ENCODE peak calls at places on chromosomes 1 and 21, in five cellular contexts. U is GM06990; H is T-helper 17 cell; N is activated CD8-positive, alpha-beta memory T cell treated with anti-CD3 and anti-CD28 coated beads, Interleukin-2, amount 50 U/mL, for 48 hours; V is hypothalamus. O is an unnamed sample.

GRCh38 chr1:20640183-20640597 is 6.9 kb downstream of the PINK1 start:
- DNase-seq in U (no peak), H (no peak), N (peak), V (no peak), O (no peak)

GRCh38 chr1:89147707-89148106 is 21.8 kb upstream of the GBP2 start:
- DNase-seq in U (no peak), H (no peak), N (no peak), V (no peak), O (no peak)

GRCh38 chr1:154856544-154856943 is 13.5 kb downstream of the KCNN3 start:
- DNase-seq in U (no peak), H (no peak), N (no peak), V (no peak), O (no peak)

GRCh38 chr1:55209247-55209646 is 5.9 kb downstream of the USP24 start:
- DNase-seq in U (no peak), H (no peak), N (no peak), V (no peak), O (no peak)

GRCh38 chr1:64293820-64294219 is 90.4 kb downstream of the UBE2U start:
- DNase-seq in U (no peak), H (no peak), N (no peak), V (no peak), O (no peak)

GRCh38 chr1:236027096-236027495 is 37.8 kb downstream of the NID1 start:
- DNase-seq in U (no peak), H (no peak), N (no peak), V (no peak), O (no peak)

GRCh38 chr1:174902531-174903099 is 97.1 kb upstream of the CACYBP start:
- DNase-seq in U (no peak), H (no peak), N (no peak), V (no peak), O (no peak)

GRCh38 chr1:67013573-67013972 is 40.4 kb downstream of the SLC35D1 start:
- DNase-seq in U (no peak), H (no peak), N (no peak), V (no peak), O (no peak)

GRCh38 chr1:192559115-192560006 is 16.2 kb upstream of the RGS1 start:
- DNase-seq in U (peak), H (no peak), N (no peak), V (no peak), O (no peak)

GRCh38 chr1:14724697-14725096 is 126.2 kb downstream of the KAZN start:
- DNase-seq in U (no peak), H (no peak), N (no peak), V (no peak), O (no peak)

GRCh38 chr21:28675265-28676041 is 317.2 kb downstream of the LTN1 start:
- DNase-seq in U (no peak), H (no peak), N (no peak), V (no peak), O (no peak)

GRCh38 chr1:21308847-21309652 is 18.8 kb upstream of the ECE1 start:
- DNase-seq in U (no peak), H (no peak), N (no peak), V (no peak), O (no peak)

GRCh38 chr1:29239142-29239541 is 2.8 kb downstream of the PTPRU start:
- DNase-seq in U (no peak), H (no peak), N (no peak), V (no peak), O (no peak)

GRCh38 chr1:165485716-165486115 is 40.8 kb upstream of the RXRG start:
- DNase-seq in U (no peak), H (no peak), N (no peak), V (no peak), O (no peak)

GRCh38 chr1:110341872-110342331 is 2.7 kb downstream of the RBM15 start:
- DNase-seq in U (no peak), H (no peak), N (no peak), V (no peak), O (no peak)

GRCh38 chr1:65284229-65284628 is 25.1 kb upstream of the DNAJC6 start:
- DNase-seq in U (no peak), H (no peak), N (no peak), V (no peak), O (no peak)

GRCh38 chr1:85464497-85465098 is 361 bp downstream of the DDAH1 start:
- DNase-seq in U (peak), H (no peak), N (peak), V (peak), O (peak)

GRCh38 chr1:181260994-181261393 is 172.5 kb downstream of the IER5 start:
- DNase-seq in U (no peak), H (no peak), N (no peak), V (no peak), O (no peak)

GRCh38 chr1:26168410-26169167 is at the start of gene C1orf232:
- DNase-seq in U (no peak), H (no peak), N (no peak), V (no peak), O (peak)

GRCh38 chr1:229410692-229411433 is 23.0 kb downstream of the ACTA1 start:
- DNase-seq in U (no peak), H (no peak), N (no peak), V (no peak), O (peak)

GRCh38 chr1:75265792-75266191 is 131.6 kb downstream of the LHX8 start:
- DNase-seq in U (no peak), H (no peak), N (no peak), V (no peak), O (no peak)

GRCh38 chr1:61641578-61642336 is 83.2 kb downstream of the TM2D1 start:
- DNase-seq in U (peak), H (peak), N (peak), V (peak), O (peak)

GRCh38 chr1:32201011-32201855 is 838 bp downstream of the CCDC28B start:
- DNase-seq in U (peak), H (peak), N (peak), V (peak), O (no peak)

GRCh38 chr21:42974832-42975820 is 764 bp downstream of the PKNOX1 start:
- DNase-seq in U (peak), H (peak), N (peak), V (peak), O (no peak)